ENCODE peak calls at places on chromosomes 6 and 20, in six cellular contexts. M is T-helper 1 cell, K is NCI-H345, D is ELR, X is anterior cingulate cortex, Z is islet precursor cell. P is an unnamed sample.

GRCh38 chr20:19913927-19914614 is 103.1 kb upstream of the NAA20 start:
- DNase-seq in D (peak; percentile 73), M (no peak), X (no peak), Z (peak; percentile 12), K (no peak), P (peak; percentile 93)

GRCh38 chr20:63483834-63484233 is 11.4 kb upstream of the KCNQ2 start:
- DNase-seq in K (no peak), D (peak; percentile 34), M (no peak), X (no peak), Z (no peak), P (no peak)

GRCh38 chr6:71405416-71405815 is 116.8 kb downstream of the OGFRL1 start:
- DNase-seq in D (no peak), Z (no peak), X (no peak), M (no peak), K (no peak), P (peak; percentile 57)

GRCh38 chr6:28941681-28942448 is 18.1 kb upstream of the TRIM27 start:
- DNase-seq in D (no peak), X (no peak), M (no peak), Z (peak; percentile 82), K (no peak), P (no peak)

GRCh38 chr6:151440930-151441329 is 11.0 kb downstream of the RMND1 start:
- DNase-seq in X (no peak), M (no peak), D (peak; percentile 40), Z (no peak), K (no peak), P (peak; percentile 62)

GRCh38 chr6:72620866-72621242 is 1.0 kb upstream of the KCNQ5 start:
- DNase-seq in K (no peak), X (no peak), M (no peak), D (no peak), Z (no peak), P (no peak)

GRCh38 chr20:5172903-5173463 is 46.2 kb downstream of the CDS2 start:
- DNase-seq in X (no peak), K (no peak), M (no peak), Z (no peak), D (no peak), P (no peak)

GRCh38 chr20:61883867-61884393 is 181.8 kb downstream of the TAF4 start:
- DNase-seq in M (no peak), X (no peak), Z (no peak), D (no peak), K (no peak), P (no peak)

GRCh38 chr20:2042400-2042799 is 48.5 kb upstream of the PDYN start:
- DNase-seq in M (no peak), D (peak; percentile 72), K (no peak), X (no peak), Z (no peak), P (peak; percentile 61)

GRCh38 chr6:25939593-25939992 is 9.1 kb upstream of the SLC17A2 start:
- DNase-seq in Z (no peak), M (no peak), X (no peak), K (no peak), D (peak; percentile 12), P (no peak)

GRCh38 chr6:27168586-27169443 is 78.7 kb upstream of the PRSS16 start:
- DNase-seq in M (no peak), Z (peak; percentile 68), X (no peak), K (no peak), D (peak; percentile 95), P (peak; percentile 70)

GRCh38 chr20:61731363-61732181 is 334.1 kb downstream of the TAF4 start:
- DNase-seq in X (no peak), K (no peak), D (peak; percentile 60), M (no peak), Z (no peak), P (peak; percentile 29)

GRCh38 chr6:74431873-74432272 is 735.9 kb downstream of the CD109 start:
- DNase-seq in Z (no peak), X (no peak), K (no peak), D (peak; percentile 74), M (no peak), P (no peak)

GRCh38 chr20:62511915-62512610 is 36.3 kb upstream of the GATA5 start:
- DNase-seq in K (no peak), M (no peak), Z (no peak), D (no peak), X (no peak), P (no peak)

GRCh38 chr20:25247100-25247665 is 702 bp upstream of the PYGB start:
- DNase-seq in Z (peak; percentile 89), M (no peak), D (peak; percentile 82), X (no peak), K (peak; percentile 79), P (peak; percentile 51)

GRCh38 chr6:43746071-43746470 is 23.9 kb upstream of the VEGFA start:
- DNase-seq in D (no peak), X (no peak), K (no peak), M (no peak), Z (no peak), P (no peak)

GRCh38 chr6:132392792-132393191 is 8.5 kb downstream of the MOXD1 start:
- DNase-seq in D (peak; percentile 61), K (no peak), Z (no peak), X (no peak), M (no peak), P (peak; percentile 67)

GRCh38 chr6:52157301-52157930 is 28.8 kb upstream of the IL17A start:
- DNase-seq in Z (no peak), D (peak; percentile 87), X (no peak), M (no peak), K (no peak), P (peak; percentile 93)

GRCh38 chr6:111812080-111813038 is 60.9 kb downstream of the FYN start:
- DNase-seq in X (no peak), D (peak; percentile 86), Z (peak; percentile 80), M (no peak), K (no peak), P (peak; percentile 13)

GRCh38 chr6:132570221-132570777 is at the start of gene TAAR6:
- DNase-seq in Z (no peak), K (no peak), D (no peak), X (peak; percentile 2), M (no peak), P (no peak)

GRCh38 chr6:100171533-100172321 is 177.7 kb upstream of the MCHR2 start:
- DNase-seq in X (no peak), M (no peak), K (no peak), Z (no peak), D (no peak), P (peak; percentile 32)

GRCh38 chr20:49705358-49705757 is 8.3 kb downstream of the B4GALT5 start:
- DNase-seq in X (no peak), Z (no peak), K (no peak), D (no peak), M (no peak), P (no peak)

GRCh38 chr20:63508072-63508768 is 9.3 kb upstream of the EEF1A2 start:
- DNase-seq in X (no peak), D (no peak), Z (peak; percentile 42), M (no peak), K (peak; percentile 35), P (no peak)

GRCh38 chr6:27890351-27891299 is 21.6 kb downstream of the OR2B2 start:
- DNase-seq in D (peak; percentile 96), M (peak; percentile 72), K (no peak), X (no peak), Z (peak; percentile 95), P (peak; percentile 98)

GRCh38 chr6:21309791-21310190 is 283.8 kb upstream of the SOX4 start:
- DNase-seq in K (peak; percentile 35), Z (no peak), X (no peak), D (no peak), M (no peak), P (no peak)

GRCh38 chr6:75244063-75244575 is 518 bp upstream of the COX7A2 start:
- DNase-seq in D (peak; percentile 33), K (no peak), Z (no peak), M (no peak), X (no peak), P (peak; percentile 28)

GRCh38 chr20:56890011-56890410 is 260.9 kb downstream of the TFAP2C start:
- DNase-seq in X (no peak), Z (peak; percentile 80), K (no peak), D (no peak), M (no peak), P (no peak)

GRCh38 chr6:121600389-121601233 is 165.2 kb downstream of the GJA1 start:
- DNase-seq in D (no peak), X (no peak), M (no peak), Z (no peak), K (no peak), P (no peak)

GRCh38 chr6:122678841-122679240 is 68.6 kb downstream of the PKIB start:
- DNase-seq in M (no peak), Z (peak; percentile 75), X (no peak), D (no peak), K (no peak), P (no peak)

GRCh38 chr6:160781298-160781697 is 79.3 kb downstream of the PLG start:
- DNase-seq in K (no peak), M (no peak), Z (no peak), X (no peak), D (no peak), P (no peak)

GRCh38 chr6:487956-488355 is 96.4 kb downstream of the IRF4 start:
- DNase-seq in M (no peak), X (peak; percentile 65), D (no peak), K (no peak), Z (no peak), P (no peak)

GRCh38 chr6:152954443-152954842 is 28.4 kb downstream of the FBXO5 start:
- DNase-seq in M (no peak), D (no peak), Z (no peak), K (no peak), X (no peak), P (no peak)

GRCh38 chr20:45450097-45450818 is 19.3 kb upstream of the WFDC2 start:
- DNase-seq in K (peak; percentile 33), D (peak; percentile 72), M (no peak), X (no peak), Z (peak; percentile 65), P (peak; percentile 80)